ENCODE peak calls at places on chromosomes 11 and 22, in ten cellular contexts. Q, A, X, N, K, L, F, E, I and P are unnamed samples.

GRCh38 chr22:43152355-43153071 is 1.2 kb downstream of the TSPO start:
- DNase-seq in Q (peak), A (peak), X (peak), N (peak), K (peak), L (peak), F (peak), E (peak), I (peak), P (peak)

GRCh38 chr11:100980156-100980555 is 149.5 kb downstream of the PGR start:
- DNase-seq in Q (peak), A (no peak), X (no peak), N (peak), K (peak), L (no peak), F (no peak), E (no peak), I (no peak), P (peak)

GRCh38 chr11:76604652-76605241 is 65.8 kb downstream of the LRRC32 start:
- DNase-seq in Q (peak), A (peak), X (peak), N (peak), K (no peak), L (no peak), F (peak), E (no peak), I (peak), P (no peak)

GRCh38 chr11:116427903-116428637 is 344.7 kb downstream of the BUD13 start:
- DNase-seq in Q (peak), A (no peak), X (no peak), N (no peak), K (no peak), L (no peak), F (peak), E (no peak), I (peak), P (no peak)

GRCh38 chr22:39309364-39309861 is 10.0 kb downstream of the RPL3 start:
- DNase-seq in Q (no peak), A (no peak), X (peak), N (no peak), K (no peak), L (no peak), F (no peak), E (no peak), I (no peak), P (no peak)

GRCh38 chr11:63813563-63814382 is 517 bp downstream of the SPINDOC start:
- DNase-seq in Q (peak), A (peak), X (peak), N (peak), K (peak), L (peak), F (peak), E (peak), I (peak), P (no peak)

GRCh38 chr11:76629133-76629852 is 41.3 kb downstream of the LRRC32 start:
- DNase-seq in Q (peak), A (no peak), X (peak), N (peak), K (no peak), L (no peak), F (no peak), E (peak), I (no peak), P (no peak)

GRCh38 chr11:72144807-72145565 is 9.5 kb downstream of the FOLR3 start:
- DNase-seq in Q (peak), A (no peak), X (peak), N (peak), K (peak), L (no peak), F (no peak), E (no peak), I (no peak), P (peak)

GRCh38 chr11:68688881-68689280 is 4.5 kb downstream of the GAL start:
- DNase-seq in Q (no peak), A (no peak), X (no peak), N (no peak), K (no peak), L (peak), F (no peak), E (no peak), I (no peak), P (no peak)

GRCh38 chr11:680476-680875 is 14.5 kb downstream of the DEAF1 start:
- DNase-seq in Q (no peak), A (no peak), X (no peak), N (no peak), K (no peak), L (no peak), F (no peak), E (no peak), I (no peak), P (no peak)

GRCh38 chr11:27201454-27202302 is 161.1 kb downstream of the BBOX1 start:
- DNase-seq in Q (peak), A (peak), X (peak), N (peak), K (no peak), L (no peak), F (peak), E (no peak), I (peak), P (peak)

GRCh38 chr11:833849-834311 is 1.1 kb downstream of the CD151 start:
- DNase-seq in Q (peak), A (peak), X (no peak), N (no peak), K (no peak), L (no peak), F (no peak), E (no peak), I (peak), P (no peak)

GRCh38 chr11:93741882-93742226 is 382 bp downstream of the C11orf54 start:
- DNase-seq in Q (peak), A (peak), X (no peak), N (no peak), K (peak), L (no peak), F (no peak), E (no peak), I (peak), P (no peak)

GRCh38 chr11:45313211-45313865 is 27.2 kb upstream of the SYT13 start:
- DNase-seq in Q (no peak), A (no peak), X (no peak), N (no peak), K (no peak), L (no peak), F (no peak), E (no peak), I (no peak), P (no peak)

GRCh38 chr22:29231971-29232959 is 26.6 kb downstream of the EMID1 start:
- DNase-seq in Q (no peak), A (no peak), X (no peak), N (no peak), K (no peak), L (no peak), F (no peak), E (no peak), I (no peak), P (no peak)

GRCh38 chr11:65426839-65427690 is 4.5 kb downstream of the NEAT1 start:
- DNase-seq in Q (no peak), A (peak), X (peak), N (peak), K (peak), L (peak), F (peak), E (no peak), I (peak), P (no peak)

GRCh38 chr11:43508511-43508918 is 149.8 kb downstream of the TTC17 start:
- DNase-seq in Q (peak), A (no peak), X (peak), N (peak), K (no peak), L (no peak), F (peak), E (no peak), I (no peak), P (no peak)

GRCh38 chr22:35479359-35479758 is 61.3 kb upstream of the RASD2 start:
- DNase-seq in Q (no peak), A (peak), X (no peak), N (no peak), K (no peak), L (no peak), F (no peak), E (no peak), I (no peak), P (no peak)

GRCh38 chr22:30572840-30573593 is 1.4 kb downstream of the GAL3ST1 start:
- DNase-seq in Q (no peak), A (peak), X (no peak), N (no peak), K (peak), L (no peak), F (no peak), E (no peak), I (peak), P (peak)

GRCh38 chr11:73249858-73250773 is 22.0 kb upstream of the P2RY6 start:
- DNase-seq in Q (no peak), A (peak), X (no peak), N (no peak), K (no peak), L (peak), F (no peak), E (no peak), I (no peak), P (no peak)

GRCh38 chr11:84901986-84902385 is 725.2 kb downstream of the DLG2 start:
- DNase-seq in Q (peak), A (no peak), X (peak), N (peak), K (no peak), L (no peak), F (no peak), E (no peak), I (no peak), P (no peak)

GRCh38 chr11:44256673-44257291 is 53.2 kb downstream of the ALX4 start:
- DNase-seq in Q (peak), A (no peak), X (no peak), N (no peak), K (no peak), L (no peak), F (no peak), E (no peak), I (no peak), P (no peak)

GRCh38 chr11:105667441-105667840 is 57.6 kb downstream of the GRIA4 start:
- DNase-seq in Q (no peak), A (no peak), X (no peak), N (no peak), K (no peak), L (no peak), F (no peak), E (no peak), I (no peak), P (no peak)

GRCh38 chr11:119624102-119624615 is 104.8 kb downstream of the NECTIN1 start:
- DNase-seq in Q (no peak), A (no peak), X (no peak), N (no peak), K (peak), L (no peak), F (no peak), E (no peak), I (no peak), P (no peak)

GRCh38 chr11:67356867-67357561 is 3.7 kb upstream of the POLD4 start:
- DNase-seq in Q (peak), A (peak), X (peak), N (peak), K (peak), L (peak), F (peak), E (peak), I (peak), P (peak)

GRCh38 chr22:27825174-27825573 is 23.6 kb upstream of the MN1 start:
- DNase-seq in Q (no peak), A (no peak), X (no peak), N (no peak), K (no peak), L (no peak), F (no peak), E (peak), I (no peak), P (no peak)

GRCh38 chr11:68269414-68270081 is 2.2 kb downstream of the C11orf24 start:
- DNase-seq in Q (peak), A (no peak), X (peak), N (peak), K (no peak), L (no peak), F (peak), E (no peak), I (no peak), P (peak)

GRCh38 chr22:19806213-19807160 is 45.9 kb downstream of the TBX1 start:
- DNase-seq in Q (peak), A (peak), X (no peak), N (no peak), K (no peak), L (peak), F (peak), E (no peak), I (peak), P (no peak)

GRCh38 chr11:18853086-18853720 is 61.6 kb upstream of the PTPN5 start:
- DNase-seq in Q (peak), A (no peak), X (peak), N (peak), K (peak), L (no peak), F (peak), E (no peak), I (no peak), P (peak)

GRCh38 chr11:61161190-61162091 is at the start of gene VPS37C:
- DNase-seq in Q (peak), A (peak), X (peak), N (peak), K (peak), L (peak), F (peak), E (peak), I (peak), P (peak)

GRCh38 chr11:47254381-47254780 is 3.4 kb upstream of the NR1H3 start:
- DNase-seq in Q (peak), A (no peak), X (no peak), N (no peak), K (no peak), L (no peak), F (no peak), E (no peak), I (no peak), P (no peak)